ENCODE peak calls at places on chromosomes 13 and 19, in four cellular contexts. W is upper lobe of right lung, V is stomach, X is AG04450. I is an unnamed sample. For H3K9me3, the result is how much of the 10 kb centered on the place peaks cover.

GRCh38 chr19:54882758-54883157 is 8.7 kb downstream of the FCAR start:
- DNase-seq in W (no peak), V (no peak), X (no peak), I (no peak)

GRCh38 chr13:23979361-23980159 is 82.3 kb upstream of the C1QTNF9B start:
- DNase-seq in W (peak), V (peak), X (peak), I (peak)

GRCh38 chr19:29329460-29330134 is 116.6 kb upstream of the UQCRFS1 start:
- DNase-seq in W (no peak), V (no peak), X (no peak), I (peak)

GRCh38 chr19:35846038-35846668 is 6.2 kb downstream of the NPHS1 start:
- DNase-seq in W (no peak), V (no peak), X (no peak), I (peak)

GRCh38 chr13:79869326-79869725 is 388.4 kb downstream of the NDFIP2 start:
- DNase-seq in W (no peak), V (no peak), X (no peak), I (no peak)

GRCh38 chr13:51978836-51979556 is 32.3 kb downstream of the ATP7B start:
- DNase-seq in W (no peak), V (no peak), X (no peak), I (no peak)

GRCh38 chr19:19214892-19215291 is 3.1 kb downstream of the NCAN start:
- DNase-seq in W (no peak), V (no peak), X (peak), I (peak)

GRCh38 chr19:38653028-38653571 is 5.7 kb downstream of the ACTN4 start:
- DNase-seq in W (no peak), V (peak), X (no peak), I (no peak)

GRCh38 chr19:29978139-29978538 is 36.1 kb downstream of the URI1 start:
- DNase-seq in W (no peak), V (no peak), X (no peak), I (no peak)

GRCh38 chr13:29516880-29517279 is 78.6 kb downstream of the SLC7A1 start:
- DNase-seq in W (peak), V (no peak), X (no peak), I (no peak)

GRCh38 chr13:97142452-97142851 is 79.7 kb upstream of the MBNL2 start:
- DNase-seq in W (no peak), V (no peak), X (no peak), I (peak)

GRCh38 chr19:8319807-8320520 is 1.2 kb downstream of the NDUFA7 start:
- DNase-seq in W (no peak), V (no peak), X (no peak), I (no peak)

GRCh38 chr19:10209305-10209704 is 14.6 kb upstream of the DNMT1 start:
- DNase-seq in W (no peak), V (no peak), X (no peak), I (no peak)

GRCh38 chr19:39832341-39833083 is 1.4 kb downstream of the DYRK1B start:
- DNase-seq in W (no peak), V (no peak), X (no peak), I (no peak)

GRCh38 chr19:39831679-39832078 is 2.3 kb downstream of the DYRK1B start:
- DNase-seq in W (no peak), V (no peak), X (no peak), I (no peak)

GRCh38 chr19:39834287-39834841 is 402 bp upstream of the DYRK1B start:
- DNase-seq in W (no peak), V (no peak), X (no peak), I (no peak)

GRCh38 chr19:39833464-39834286 is at the start of gene DYRK1B:
- DNase-seq in W (peak), V (peak), X (peak), I (peak)

GRCh38 chr19:39833160-39833463 is 850 bp downstream of the DYRK1B start:
- DNase-seq in W (no peak), V (no peak), X (no peak), I (no peak)
- TF ChIP-seq CTCF in W (no peak), V (no peak), X (no peak), I (no peak)

DNA sequence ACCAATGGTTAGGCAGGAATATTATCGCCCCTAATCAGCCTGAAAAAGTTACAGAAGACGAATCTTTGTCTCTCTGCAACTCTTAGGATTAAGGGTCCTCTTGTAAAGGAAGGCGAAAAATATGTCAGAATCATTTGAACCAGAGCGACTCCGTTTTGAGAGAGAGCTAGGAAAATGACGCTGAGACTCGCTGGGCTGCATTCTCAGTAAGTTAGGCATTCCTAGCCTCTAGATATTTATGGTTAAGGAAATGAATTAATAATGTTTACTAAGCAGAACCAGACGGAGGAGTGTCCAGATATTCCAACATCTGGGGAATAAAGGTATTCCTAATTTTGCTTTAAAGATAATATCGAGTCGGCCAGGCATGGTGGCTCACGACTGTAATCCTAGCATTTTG is 755 bp upstream of the ZNF726 start:
- DNase-seq in W (no peak), V (no peak), X (no peak), I (no peak)
- H3K9me3 ChIP-seq in W (under half), V (under half), X (under half), I (under half)

DNA sequence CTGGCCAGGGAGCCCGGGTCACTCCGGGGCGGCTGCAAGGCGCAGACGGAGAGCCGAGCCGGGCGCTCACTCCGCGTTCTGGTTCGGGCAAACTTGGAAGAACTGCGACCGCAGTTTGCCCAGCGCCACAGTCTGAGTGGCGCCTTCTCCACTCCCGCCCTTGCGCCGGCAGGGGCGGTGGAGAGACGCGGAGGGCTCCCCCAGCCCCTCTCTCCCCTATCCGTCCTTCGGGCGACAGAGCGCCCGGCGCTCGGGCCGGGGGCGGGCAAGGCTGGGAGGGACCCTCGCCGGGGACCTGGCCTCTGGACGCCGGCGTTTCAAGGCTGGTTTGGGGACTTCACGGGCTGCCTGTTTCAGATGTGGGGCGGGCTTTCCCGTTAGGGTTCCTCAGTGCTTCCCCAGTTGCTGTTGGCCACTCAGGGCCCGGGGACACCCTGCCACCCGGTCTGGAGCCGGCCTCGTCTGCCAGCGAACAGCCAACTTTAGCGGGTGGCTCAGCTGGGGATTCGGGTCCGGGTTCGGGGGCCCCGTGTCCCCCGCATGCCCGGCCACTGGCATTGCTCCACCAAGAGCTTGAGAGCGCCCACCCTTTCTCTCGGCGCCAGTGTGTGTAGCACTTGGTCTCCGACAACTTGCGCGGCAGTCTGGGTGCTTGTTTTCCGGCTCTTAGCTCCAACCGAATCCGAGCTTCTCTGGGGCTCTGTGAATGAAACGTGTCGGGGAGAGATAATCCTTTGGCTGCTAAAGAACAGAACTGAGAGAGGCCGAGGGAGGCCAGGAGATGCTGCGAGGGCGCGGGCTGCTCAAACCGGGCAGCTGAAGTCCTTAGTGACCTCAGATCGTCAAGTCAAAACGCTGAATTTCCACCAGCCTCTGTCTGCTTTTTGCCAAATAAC is 1.5 kb downstream of the GPC6 start:
- DNase-seq in W (peak), V (peak), X (no peak), I (peak)
- H3K4me3 ChIP-seq in W (peak), V (peak), X (peak), I (peak)

DNA sequence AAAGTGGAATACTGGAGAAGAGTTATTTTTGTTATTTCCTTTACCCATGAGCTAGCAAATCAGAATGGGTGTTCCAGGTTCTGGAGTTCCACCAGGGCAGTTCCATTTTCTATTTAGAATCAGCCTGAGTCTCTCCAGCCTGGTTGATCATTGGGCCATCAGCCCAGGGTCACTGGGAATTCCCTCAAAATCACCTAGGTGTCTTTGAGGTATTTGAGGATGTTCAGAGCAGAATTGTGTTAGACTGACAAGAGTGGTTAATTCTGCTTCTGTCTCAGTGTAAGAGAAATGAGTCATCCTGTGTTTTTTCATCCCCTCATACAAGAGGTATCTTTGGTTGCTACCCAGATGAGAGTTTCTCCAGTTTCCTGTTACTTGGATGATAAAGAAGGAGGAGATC is 11.7 kb downstream of the ZNF66 start:
- DNase-seq in W (no peak), V (no peak), X (no peak), I (no peak)
- TF ChIP-seq CTCF in W (no peak), V (no peak), X (no peak), I (no peak)

DNA sequence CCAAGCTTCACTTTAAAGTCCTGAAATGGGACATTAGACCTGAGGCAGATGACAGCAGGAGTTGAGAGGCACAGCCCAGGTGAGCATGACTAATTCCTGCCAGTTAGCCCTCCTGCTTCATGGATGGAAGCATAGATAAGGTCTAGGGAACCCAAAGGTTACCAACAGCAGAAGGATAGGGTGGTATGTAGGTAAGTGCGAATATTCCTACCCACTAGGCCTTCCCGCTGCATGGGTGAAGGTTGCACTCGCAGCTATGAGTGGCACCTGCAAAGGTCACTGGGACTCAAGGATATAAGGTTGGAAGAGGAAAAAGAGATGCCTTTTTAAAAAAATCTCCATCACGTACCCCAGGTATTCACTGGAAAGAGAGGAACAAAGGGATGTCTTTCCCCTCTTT is 12.2 kb upstream of the MLLT1 start:
- DNase-seq in W (no peak), V (no peak), X (no peak), I (no peak)
- H3K9me3 ChIP-seq in W (under half), V (half or more), X (half or more), I (half or more)

GRCh38 chr19:21698215-21698614 is 69.2 kb downstream of the ZNF100 start:
- DNase-seq in W (no peak), V (no peak), X (no peak), I (no peak)
- H3K4me3 ChIP-seq in W (no peak), V (no peak), X (no peak), I (no peak)

GRCh38 chr19:802497-802887 is 5.2 kb downstream of the PTBP1 start:
- DNase-seq in W (no peak), V (no peak), X (no peak), I (no peak)
- TF ChIP-seq CTCF in W (no peak), V (no peak), X (no peak), I (no peak)

GRCh38 chr19:11652056-11652455 is 54.8 kb downstream of the ZNF627 start:
- DNase-seq in W (no peak), V (no peak), X (no peak), I (no peak)

GRCh38 chr19:11652492-11652891 is 55.2 kb downstream of the ZNF627 start:
- DNase-seq in W (no peak), V (no peak), X (no peak), I (no peak)

GRCh38 chr19:11651062-11651461 is 53.8 kb downstream of the ZNF627 start:
- DNase-seq in W (no peak), V (no peak), X (no peak), I (no peak)

GRCh38 chr19:11649941-11650340 is 52.7 kb downstream of the ZNF627 start:
- DNase-seq in W (no peak), V (no peak), X (no peak), I (no peak)
- H3K9me3 ChIP-seq in W (under half), V (under half), X (under half), I (half or more)

I was measured in endodermal cell.